ENCODE peak calls at places on chromosomes 11 and 22, in seven cellular contexts. Q is HCT116, T is K562, U is GM12878, O is SK-N-SH, L is H1, B is HepG2. X is an unnamed sample.

GRCh38 chr11:105918039-105918438 is 104.0 kb downstream of the MSANTD4 start:
- DNase-seq in Q (no peak), T (no peak), U (no peak), O (no peak), L (no peak), B (no peak), X (no peak)

GRCh38 chr11:64804346-64805210 is 1.6 kb upstream of the MAP4K2 start:
- DNase-seq in Q (no peak), T (no peak), U (no peak), O (no peak), L (no peak), B (no peak), X (no peak)

GRCh38 chr11:75768909-75769771 is 562 bp downstream of the DGAT2 start:
- DNase-seq in Q (no peak), T (no peak), U (no peak), O (peak), L (no peak), B (no peak), X (peak)

GRCh38 chr22:50184004-50184461 is 1.7 kb upstream of the TRABD start:
- DNase-seq in Q (no peak), T (no peak), U (no peak), O (no peak), L (no peak), B (peak), X (peak)

GRCh38 chr11:45848654-45849081 is 1.4 kb downstream of the CRY2 start:
- DNase-seq in Q (no peak), T (no peak), U (no peak), O (no peak), L (no peak), B (peak), X (peak)

GRCh38 chr11:58917159-58917765 is 22.0 kb upstream of the GLYATL1 start:
- DNase-seq in Q (no peak), T (no peak), U (no peak), O (no peak), L (no peak), B (no peak), X (no peak)

GRCh38 chr11:129723146-129723963 is 92.3 kb upstream of the TMEM45B start:
- DNase-seq in Q (no peak), T (no peak), U (no peak), O (no peak), L (no peak), B (no peak), X (no peak)

GRCh38 chr11:5684627-5685362 is at the start of gene TRIM5:
- DNase-seq in Q (peak), T (peak), U (peak), O (peak), L (peak), B (peak), X (peak)

GRCh38 chr11:43576834-43577521 is 103.6 kb upstream of the HSD17B12 start:
- DNase-seq in Q (peak), T (peak), U (no peak), O (peak), L (no peak), B (peak), X (peak)

GRCh38 chr11:109034341-109034696 is 369.4 kb downstream of the DDX10 start:
- DNase-seq in Q (no peak), T (no peak), U (no peak), O (no peak), L (no peak), B (no peak), X (no peak)

GRCh38 chr11:68031136-68031459 is 617 bp downstream of the NDUFS8 start:
- DNase-seq in Q (no peak), T (no peak), U (no peak), O (no peak), L (no peak), B (no peak), X (no peak)

GRCh38 chr11:57458410-57459111 is 1.8 kb upstream of the RTN4RL2 start:
- DNase-seq in Q (no peak), T (peak), U (no peak), O (peak), L (no peak), B (no peak), X (peak)
- TF ChIP-seq JUND in Q (no peak), T (no peak), U (no peak), O (no peak), L (peak), B (no peak), X (no peak)

DNA sequence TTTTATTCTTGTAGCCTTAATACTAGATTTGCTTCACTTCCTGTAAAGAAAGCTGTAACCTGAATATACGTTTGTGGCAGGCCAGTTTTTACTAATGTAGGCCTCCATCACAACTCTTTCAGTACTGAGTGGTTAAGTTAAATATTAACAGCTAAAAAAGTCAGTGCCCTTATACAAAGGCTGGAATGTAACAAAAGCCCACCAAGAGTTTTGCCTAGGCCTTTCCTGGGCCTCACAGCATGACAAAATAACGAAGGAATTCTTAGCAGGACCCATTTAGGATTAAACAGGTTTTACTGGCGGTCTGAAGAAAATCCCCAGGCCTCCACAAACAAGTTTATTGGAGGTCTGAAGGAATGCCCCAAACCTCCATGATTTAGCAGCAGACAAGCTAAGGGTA is 43.7 kb downstream of the PIWIL3 start:
- DNase-seq in Q (no peak), T (no peak), U (no peak), O (no peak), L (peak), B (peak), X (no peak)
- TF ChIP-seq JUND in Q (no peak), T (no peak), U (no peak), O (no peak), L (no peak), B (no peak), X (no peak)

GRCh38 chr22:46737105-46737975 is 712 bp downstream of the CERK start:
- DNase-seq in Q (no peak), T (peak), U (no peak), O (no peak), L (no peak), B (no peak), X (no peak)
- TF ChIP-seq JUND in Q (no peak), T (no peak), U (no peak), O (no peak), L (no peak), B (no peak), X (no peak)

GRCh38 chr22:25645964-25646363 is 81.5 kb downstream of the GRK3 start:
- DNase-seq in Q (no peak), T (no peak), U (no peak), O (no peak), L (no peak), B (no peak), X (no peak)
- TF ChIP-seq JUND in Q (no peak), T (no peak), U (no peak), O (no peak), L (no peak), B (no peak), X (no peak)

GRCh38 chr11:111347723-111348115 is 31.4 kb downstream of the POU2AF1 start:
- DNase-seq in Q (no peak), T (no peak), U (no peak), O (no peak), L (no peak), B (no peak), X (no peak)

GRCh38 chr11:111348147-111348546 is 30.9 kb downstream of the POU2AF1 start:
- DNase-seq in Q (no peak), T (no peak), U (no peak), O (no peak), L (no peak), B (no peak), X (no peak)

GRCh38 chr11:111339758-111340388 is 39.2 kb downstream of the POU2AF1 start:
- DNase-seq in Q (no peak), T (no peak), U (no peak), O (no peak), L (no peak), B (no peak), X (no peak)

GRCh38 chr11:111347002-111347722 is 31.9 kb downstream of the POU2AF1 start:
- DNase-seq in Q (no peak), T (no peak), U (no peak), O (no peak), L (no peak), B (no peak), X (no peak)

GRCh38 chr11:111344032-111344431 is 35.0 kb downstream of the POU2AF1 start:
- DNase-seq in Q (no peak), T (no peak), U (no peak), O (no peak), L (no peak), B (no peak), X (no peak)
- TF ChIP-seq JUND in Q (no peak), T (no peak), U (no peak), O (no peak), L (no peak), B (no peak), X (no peak)

DNA sequence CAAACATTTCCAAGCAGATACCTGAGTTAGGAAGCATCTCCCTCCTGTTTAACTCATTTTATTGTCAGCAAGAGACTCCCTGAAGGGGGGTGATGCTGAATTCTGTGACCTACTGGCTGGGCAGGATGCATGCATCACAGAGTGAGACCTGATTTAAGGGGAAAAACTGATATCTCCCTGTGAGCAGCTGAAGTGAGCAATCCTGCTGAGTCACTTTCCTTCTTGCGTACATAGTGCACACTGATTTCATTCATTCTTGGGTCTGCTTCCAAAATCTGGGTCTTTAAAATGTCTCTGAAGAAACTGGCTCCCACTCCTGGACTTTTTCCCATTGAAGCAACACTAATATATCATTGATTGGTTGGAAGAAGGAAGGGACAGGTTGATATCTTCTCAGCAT is 23.3 kb downstream of the P4HA3 start:
- DNase-seq in Q (no peak), T (no peak), U (no peak), O (no peak), L (no peak), B (no peak), X (no peak)
- TF ChIP-seq JUND in Q (no peak), T (no peak), U (no peak), O (peak), L (no peak), B (no peak), X (no peak)

X was measured in T47D.